ENCODE peak calls at places on chromosomes 13 and 19, in ten cellular contexts. Z is NCI-H1092, G is breast epithelium, U is AG08396, H is cardiac muscle cell, V is left colon, I is AG04450, P is BE2C, X is thoracic aorta, B is H7. E is an unnamed sample.

GRCh38 chr19:18416778-18417249 is 2.4 kb upstream of the SSBP4 start:
- DNase-seq in Z (peak), X (peak), P (peak), V (peak), U (peak), I (no peak), H (peak), G (peak), B (peak), E (peak)

GRCh38 chr13:44188257-44188656 is 185.4 kb upstream of the SERP2 start:
- DNase-seq in G (no peak), H (peak), V (no peak), U (peak), B (no peak), Z (no peak), I (no peak), X (no peak), P (no peak), E (peak)

GRCh38 chr13:70170689-70171088 is 62.4 kb upstream of the KLHL1 start:
- DNase-seq in P (no peak), I (no peak), G (no peak), V (no peak), U (no peak), X (no peak), H (no peak), B (no peak), Z (no peak), E (no peak)

GRCh38 chr13:87671031-87671823 is at the start of gene SLITRK5:
- DNase-seq in B (peak), I (no peak), X (no peak), V (peak), H (peak), U (peak), G (peak), Z (peak), P (peak), E (peak)

GRCh38 chr19:38031423-38031770 is 124.4 kb downstream of the SIPA1L3 start:
- DNase-seq in H (peak), P (no peak), V (no peak), Z (no peak), U (no peak), G (no peak), B (no peak), I (no peak), X (no peak), E (peak)

GRCh38 chr13:26062853-26063444 is 11.1 kb upstream of the SHISA2 start:
- DNase-seq in H (peak), I (no peak), X (no peak), P (peak), U (peak), G (no peak), B (peak), V (no peak), Z (peak), E (peak)

GRCh38 chr13:95494082-95494681 is 58.3 kb upstream of the CLDN10 start:
- DNase-seq in U (peak), P (peak), H (peak), I (peak), B (peak), X (no peak), Z (peak), G (no peak), V (no peak), E (peak)

GRCh38 chr13:83340170-83340569 is 542.1 kb downstream of the SLITRK1 start:
- DNase-seq in I (no peak), G (no peak), P (no peak), H (no peak), U (no peak), V (no peak), Z (no peak), X (no peak), B (no peak), E (no peak)

E was measured in astrocyte.